ENCODE peak calls at places on chromosomes 7 and 10, in eight cellular contexts. G is nephron progenitor cell; V is fibroblast of lung; C is Caco-2; Z is RWPE1; H is cardiac fibroblast; K is CD8-positive, alpha-beta T cell; Y is GM12865. U is an unnamed sample.
A peak's percentile ranks its signal among the peaks of the same experiment; 100 is the strongest.

GRCh38 chr10:12644380-12645144 is 295.2 kb downstream of the CAMK1D start:
- DNase-seq in H (no peak), G (no peak), Y (peak; percentile 35), Z (no peak), C (no peak), V (peak; percentile 26), K (no peak), U (no peak)

GRCh38 chr7:28782362-28782761 is 175.8 kb downstream of the TRIL start:
- DNase-seq in K (no peak), C (no peak), Y (no peak), Z (no peak), H (no peak), G (no peak), V (no peak), U (no peak)

GRCh38 chr10:110609592-110609991 is 34.5 kb upstream of the RBM20 start:
- DNase-seq in V (no peak), C (no peak), G (no peak), H (peak; percentile 5), Z (no peak), K (no peak), Y (no peak), U (no peak)

GRCh38 chr7:64885520-64886240 is 17.4 kb upstream of the ZNF273 start:
- DNase-seq in H (no peak), Z (no peak), C (no peak), G (no peak), V (no peak), Y (no peak), K (no peak), U (no peak)

GRCh38 chr7:152574892-152575511 is 100.9 kb downstream of the XRCC2 start:
- DNase-seq in Z (no peak), H (no peak), Y (peak; percentile 4), V (no peak), G (peak; percentile 16), C (peak; percentile 47), K (no peak), U (no peak)

GRCh38 chr7:153457796-153458195 is 594.4 kb upstream of the DPP6 start:
- DNase-seq in K (no peak), V (no peak), H (no peak), C (no peak), Z (no peak), Y (no peak), G (no peak), U (no peak)

GRCh38 chr7:101553018-101553770 is 75.9 kb downstream of the MYL10 start:
- DNase-seq in V (no peak), C (peak; percentile 17), Z (no peak), Y (no peak), G (no peak), K (no peak), H (no peak), U (no peak)

GRCh38 chr7:4739528-4739992 is 35.9 kb upstream of the AP5Z1 start:
- DNase-seq in K (no peak), V (peak; percentile 62), G (no peak), H (peak; percentile 81), Z (no peak), C (no peak), Y (peak; percentile 64), U (no peak)

GRCh38 chr7:50851891-50852290 is 69.2 kb upstream of the GRB10 start:
- DNase-seq in Y (no peak), V (no peak), C (no peak), G (no peak), K (no peak), Z (no peak), H (no peak), U (no peak)

GRCh38 chr7:2460188-2460587 is 16.0 kb downstream of the GRIFIN start:
- DNase-seq in K (no peak), H (no peak), Y (no peak), G (no peak), C (no peak), Z (no peak), V (no peak), U (no peak)

GRCh38 chr10:131750973-131751826 is 149.6 kb upstream of the PPP2R2D start:
- DNase-seq in Z (no peak), Y (no peak), C (no peak), K (no peak), H (no peak), G (no peak), V (no peak), U (no peak)

GRCh38 chr7:118078015-118078414 is 105.9 kb upstream of the LSM8 start:
- DNase-seq in V (no peak), G (no peak), Z (no peak), K (no peak), Y (no peak), H (no peak), C (no peak), U (no peak)

GRCh38 chr10:49679480-49679893 is at the start of gene C10orf53:
- DNase-seq in V (peak; percentile 37), H (peak; percentile 73), Y (no peak), Z (peak; percentile 81), K (no peak), G (peak; percentile 84), C (no peak), U (no peak)

GRCh38 chr10:1514641-1515040 is 222.7 kb downstream of the ADARB2 start:
- DNase-seq in Y (no peak), H (no peak), G (no peak), K (no peak), Z (no peak), V (no peak), C (no peak), U (no peak)

GRCh38 chr7:138752568-138753518 is 45.0 kb upstream of the TMEM213 start:
- DNase-seq in V (peak; percentile 40), H (no peak), Y (peak; percentile 78), G (no peak), C (peak; percentile 44), Z (no peak), K (peak; percentile 87), U (no peak)

GRCh38 chr7:129665013-129665401 is 53.5 kb downstream of the NRF1 start:
- DNase-seq in G (no peak), H (peak; percentile 92), Z (peak; percentile 79), Y (no peak), C (no peak), K (no peak), V (peak; percentile 98), U (peak; percentile 86)

GRCh38 chr10:89419548-89419947 is 5.2 kb downstream of the IFIT5 start:
- DNase-seq in Y (peak; percentile 17), V (peak; percentile 21), G (no peak), Z (no peak), K (no peak), C (no peak), H (peak; percentile 53), U (no peak)

GRCh38 chr10:49176310-49177268 is 11.6 kb downstream of the TMEM273 start:
- DNase-seq in Y (peak; percentile 38), G (no peak), V (no peak), C (no peak), H (no peak), K (no peak), Z (no peak), U (no peak)

GRCh38 chr7:4682621-4683042 is 537 bp downstream of the FOXK1 start:
- DNase-seq in H (peak; percentile 59), G (peak; percentile 49), Y (peak; percentile 80), Z (no peak), C (peak; percentile 58), K (peak; percentile 14), V (peak; percentile 60), U (peak; percentile 44)

GRCh38 chr7:102898532-102898859 is 14.3 kb upstream of the LRRC17 start:
- DNase-seq in H (no peak), Y (no peak), G (no peak), Z (no peak), V (no peak), K (no peak), C (no peak), U (no peak)

GRCh38 chr7:92767427-92767826 is 68.9 kb downstream of the CDK6 start:
- DNase-seq in G (no peak), Y (no peak), C (no peak), Z (no peak), V (peak; percentile 74), K (no peak), H (no peak), U (peak; percentile 36)
- TF ChIP-seq CTCF in G (no peak), Y (no peak), C (no peak), Z (no peak), V (no peak), K (no peak), H (no peak), U (peak; percentile 22)

DNA sequence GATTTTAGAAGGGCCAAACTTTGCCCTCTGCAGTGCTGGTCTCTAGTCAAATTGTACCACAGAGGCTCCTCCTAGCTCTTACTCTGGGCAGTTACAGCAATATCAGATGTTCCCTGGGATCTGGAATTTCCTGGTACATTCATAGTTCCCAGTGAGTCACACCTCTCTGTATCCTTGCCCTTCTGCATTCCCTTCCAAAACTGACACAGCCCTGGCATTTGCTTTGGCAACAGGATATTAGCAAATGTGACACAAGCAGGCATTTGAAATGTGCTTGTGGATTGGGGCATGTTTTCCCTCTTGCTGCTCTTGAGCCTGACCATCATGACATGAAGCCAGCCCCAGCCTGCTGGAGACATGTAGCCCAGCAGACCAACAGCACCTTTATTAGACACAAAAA is 284.7 kb upstream of the AKR1E2 start:
- DNase-seq in G (no peak), V (peak; percentile 94), C (no peak), K (no peak), Y (no peak), H (peak; percentile 94), Z (peak; percentile 83), U (peak; percentile 96)
- TF ChIP-seq CTCF in G (no peak), V (peak; percentile 14), C (no peak), K (no peak), Y (no peak), H (peak; percentile 50), Z (peak; percentile 22), U (peak; percentile 62)

DNA sequence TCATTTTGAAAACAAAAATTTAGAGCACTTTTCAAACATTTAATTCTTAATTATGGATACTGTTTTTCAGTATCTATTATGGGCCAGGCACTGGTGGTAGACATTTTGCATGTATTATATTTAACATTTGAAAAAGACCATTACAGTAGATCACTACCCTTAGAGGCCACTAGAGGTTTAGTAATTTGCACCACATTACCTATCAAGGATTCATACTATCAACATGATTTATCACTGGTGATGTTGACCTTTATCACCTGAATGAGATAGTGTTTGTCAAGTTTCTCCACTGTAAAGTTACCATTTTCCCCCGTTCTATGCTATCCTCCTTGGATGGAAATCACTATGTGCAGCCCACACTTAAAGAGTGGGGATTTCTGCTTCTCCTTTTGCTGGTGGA is 4.4 kb upstream of the SNX13 start:
- DNase-seq in C (no peak), H (no peak), Z (no peak), G (no peak), K (no peak), Y (no peak), V (no peak), U (no peak)
- TF ChIP-seq CTCF in C (peak; percentile 12), H (peak; percentile 9), Z (peak; percentile 10), G (no peak), K (peak; percentile 24), Y (no peak), V (no peak), U (peak; percentile 61)

DNA sequence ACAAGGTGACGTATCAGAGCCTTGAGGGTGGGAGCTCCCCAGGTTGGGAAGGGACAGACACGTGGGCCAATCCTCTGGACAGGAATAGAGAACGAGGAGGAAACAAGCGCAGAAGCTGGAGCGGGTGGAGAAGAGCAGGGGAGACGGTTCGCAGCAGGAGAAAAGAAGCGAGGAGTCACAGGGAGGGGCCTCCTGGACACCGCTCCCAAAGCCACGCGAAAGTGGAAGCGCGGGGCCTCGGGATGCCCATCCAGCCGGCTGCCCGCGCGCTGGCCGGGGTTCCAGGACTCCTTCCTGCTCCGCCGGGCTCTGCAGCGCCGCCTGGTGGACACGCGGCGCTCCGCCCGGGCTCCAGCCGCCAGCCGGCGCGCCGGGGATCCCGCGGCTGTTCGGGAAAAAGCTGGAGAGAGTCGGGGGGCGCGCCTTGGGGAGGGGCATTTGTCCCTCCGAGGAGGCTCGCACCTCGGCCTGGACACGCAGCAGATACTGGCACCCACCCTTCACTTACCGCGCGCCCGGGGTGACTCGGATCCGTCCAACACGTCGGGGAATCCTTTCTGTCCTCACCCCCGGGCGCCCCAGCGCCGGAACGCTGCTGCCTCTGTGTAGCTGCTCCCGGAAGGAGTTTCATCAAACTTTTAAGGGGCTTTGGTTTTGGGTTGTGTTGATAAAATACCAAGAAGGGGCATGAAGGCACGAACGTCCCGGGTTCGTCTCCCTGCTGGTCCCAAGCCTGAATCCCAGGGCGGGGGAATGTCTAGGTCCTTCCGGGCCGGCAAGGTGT is 6.2 kb downstream of the ZNF503 start:
- DNase-seq in Z (no peak), Y (no peak), H (peak; percentile 61), C (no peak), G (peak; percentile 88), V (peak; percentile 42), K (no peak), U (no peak)
- TF ChIP-seq CTCF in Z (peak; percentile 84), Y (peak; percentile 68), H (peak; percentile 34), C (no peak), G (peak; percentile 95), V (peak; percentile 79), K (peak; percentile 15), U (peak; percentile 90)

U was measured in HFFc6.